ENCODE peak calls at places on chromosomes 16 and 17, in ten cellular contexts. K, V, J, Q, R, M, X, L, U and S are unnamed samples. For H3K4me1 and H3K36me3, the result is how much of the 10 kb centered on the place peaks cover.

GRCh38 chr16:84453061-84453752 is 51.3 kb downstream of the MEAK7 start:
- DNase-seq in U (no peak), J (peak), X (no peak), L (no peak), Q (no peak), M (no peak), K (no peak), R (no peak), V (no peak), S (no peak)

GRCh38 chr16:3182608-3183444 is 5.2 kb upstream of the OR1F1 start:
- DNase-seq in M (peak), K (no peak), R (no peak), U (peak), Q (peak), V (peak), X (peak), J (no peak), L (no peak), S (peak)

GRCh38 chr16:4081577-4082021 is 34.6 kb downstream of the ADCY9 start:
- DNase-seq in M (no peak), J (no peak), R (no peak), L (no peak), K (peak), V (no peak), X (peak), U (peak), Q (peak), S (peak)

GRCh38 chr17:45063198-45063597 is 2.1 kb downstream of the NMT1 start:
- DNase-seq in Q (no peak), K (no peak), V (no peak), U (no peak), L (no peak), R (no peak), M (no peak), J (no peak), X (peak), S (no peak)

GRCh38 chr16:74455619-74456289 is 34.5 kb upstream of the CLEC18B start:
- DNase-seq in X (peak), L (no peak), R (no peak), K (no peak), J (no peak), Q (no peak), U (no peak), M (no peak), V (peak), S (no peak)

GRCh38 chr16:56915311-56916105 is 16.4 kb upstream of the HERPUD1 start:
- DNase-seq in K (no peak), R (peak), U (no peak), X (no peak), M (no peak), J (no peak), Q (no peak), V (no peak), L (no peak), S (no peak)

GRCh38 chr17:39717660-39718059 is 12.7 kb downstream of the MIEN1 start:
- DNase-seq in K (no peak), M (no peak), X (no peak), U (no peak), V (no peak), L (no peak), R (no peak), Q (no peak), J (no peak), S (no peak)

GRCh38 chr16:714558-715447 is at the start of gene METRN:
- DNase-seq in K (peak), X (peak), U (peak), J (peak), L (peak), M (peak), V (peak), R (peak), Q (peak), S (peak)

GRCh38 chr16:88593489-88593888 is 23.3 kb downstream of the ZC3H18 start:
- DNase-seq in L (no peak), K (no peak), U (no peak), V (no peak), J (no peak), M (no peak), X (no peak), Q (no peak), R (no peak), S (no peak)

GRCh38 chr17:42744283-42744805 is 496 bp downstream of the EZH1 start:
- DNase-seq in L (peak), X (peak), Q (peak), U (peak), K (peak), M (peak), R (peak), J (peak), V (peak), S (peak)

GRCh38 chr16:89922477-89922883 is 662 bp upstream of the TUBB3 start:
- DNase-seq in R (no peak), U (no peak), Q (no peak), J (peak), X (peak), L (peak), V (peak), K (peak), M (peak), S (no peak)

GRCh38 chr17:58172369-58173071 is 5.7 kb downstream of the OR4D2 start:
- DNase-seq in V (peak), R (no peak), X (peak), K (no peak), Q (peak), M (no peak), U (peak), L (no peak), J (no peak), S (peak)

GRCh38 chr16:79814124-79814523 is 213.6 kb upstream of the MAF start:
- DNase-seq in V (peak), X (no peak), Q (no peak), R (no peak), M (no peak), L (no peak), J (no peak), U (no peak), K (no peak), S (no peak)

GRCh38 chr16:46914556-46915201 is 30.5 kb downstream of the GPT2 start:
- DNase-seq in Q (no peak), K (no peak), M (no peak), X (no peak), U (no peak), L (no peak), R (no peak), V (no peak), J (no peak), S (no peak)

GRCh38 chr16:88885693-88886253 is 19.3 kb upstream of the PABPN1L start:
- DNase-seq in U (no peak), L (no peak), J (no peak), K (no peak), X (no peak), Q (no peak), M (no peak), V (no peak), R (no peak), S (no peak)

GRCh38 chr16:63749256-63749655 is 1372.6 kb downstream of the CDH11 start:
- DNase-seq in X (no peak), K (no peak), R (no peak), M (no peak), L (no peak), V (no peak), Q (no peak), J (no peak), U (no peak), S (no peak)

GRCh38 chr16:10965440-10966039 is 21.2 kb downstream of the CLEC16A start:
- DNase-seq in J (no peak), U (no peak), L (no peak), M (no peak), R (no peak), K (no peak), V (no peak), X (no peak), Q (no peak), S (peak)

GRCh38 chr17:60224064-60224463 is 74.3 kb downstream of the CA4 start:
- DNase-seq in R (no peak), Q (no peak), X (peak), U (no peak), M (no peak), K (no peak), J (no peak), V (no peak), L (no peak), S (no peak)

GRCh38 chr16:54460254-54460860 is 173.8 kb upstream of the IRX3 start:
- DNase-seq in R (no peak), X (peak), M (no peak), V (no peak), J (no peak), K (no peak), Q (no peak), L (no peak), U (no peak), S (no peak)

GRCh38 chr17:81685108-81685507 is 1.3 kb downstream of the HGS start:
- DNase-seq in Q (no peak), J (no peak), M (no peak), R (no peak), X (peak), U (peak), V (peak), K (no peak), L (no peak), S (no peak)

GRCh38 chr16:81703177-81704155 is 75.6 kb upstream of the PLCG2 start:
- DNase-seq in Q (no peak), X (peak), M (no peak), U (no peak), V (peak), L (no peak), R (no peak), K (peak), J (peak), S (no peak)

GRCh38 chr17:21194688-21195087 is 19.3 kb downstream of the TMEM11 start:
- DNase-seq in K (peak), U (no peak), J (no peak), X (peak), V (no peak), Q (no peak), R (no peak), L (no peak), M (no peak), S (no peak)

GRCh38 chr16:55464375-55464774 is 14.6 kb upstream of the MMP2 start:
- DNase-seq in V (no peak), U (no peak), L (no peak), Q (no peak), K (no peak), J (no peak), X (no peak), M (no peak), R (no peak), S (no peak)

GRCh38 chr17:30395398-30396022 is 16.8 kb downstream of the CPD start:
- DNase-seq in K (no peak), Q (no peak), M (no peak), U (no peak), L (no peak), X (no peak), J (no peak), V (no peak), R (no peak), S (no peak)

GRCh38 chr17:57408064-57408811 is 151.9 kb downstream of the MSI2 start:
- DNase-seq in U (peak), Q (peak), V (no peak), L (no peak), M (peak), R (no peak), J (no peak), K (no peak), X (no peak), S (peak)

DNA sequence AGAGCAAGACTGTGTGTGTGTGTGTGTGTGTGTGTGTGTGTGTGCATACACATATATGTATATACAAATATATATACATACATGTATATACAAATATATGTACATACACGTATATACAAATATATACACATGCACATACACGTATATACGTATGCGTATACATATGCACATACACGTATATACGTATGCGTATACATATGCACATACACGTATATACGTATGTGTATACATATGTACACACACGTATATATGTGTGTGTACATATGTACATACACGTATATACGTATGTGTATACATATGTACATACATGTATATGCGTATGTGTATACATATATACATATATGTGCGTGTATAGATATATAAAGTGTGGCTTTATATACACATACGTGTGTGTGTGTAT is 31.4 kb downstream of the SPHK1 start:
- DNase-seq in L (no peak), R (no peak), J (no peak), Q (no peak), U (no peak), M (no peak), K (no peak), V (no peak), X (no peak), S (no peak)
- H3K4me1 ChIP-seq in L (under half), R (under half), J (under half), Q (under half), U (under half), M (under half), K (under half), V (under half), X (under half), S (under half)

GRCh38 chr17:737561-738113 is 5.2 kb downstream of the TLCD3A start:
- DNase-seq in V (peak), J (no peak), M (no peak), L (no peak), Q (no peak), K (no peak), X (no peak), U (no peak), R (no peak), S (no peak)
- H3K36me3 ChIP-seq in V (under half), J (under half), M (under half), L (under half), Q (under half), K (under half), X (under half), U (under half), R (under half), S (under half)

DNA sequence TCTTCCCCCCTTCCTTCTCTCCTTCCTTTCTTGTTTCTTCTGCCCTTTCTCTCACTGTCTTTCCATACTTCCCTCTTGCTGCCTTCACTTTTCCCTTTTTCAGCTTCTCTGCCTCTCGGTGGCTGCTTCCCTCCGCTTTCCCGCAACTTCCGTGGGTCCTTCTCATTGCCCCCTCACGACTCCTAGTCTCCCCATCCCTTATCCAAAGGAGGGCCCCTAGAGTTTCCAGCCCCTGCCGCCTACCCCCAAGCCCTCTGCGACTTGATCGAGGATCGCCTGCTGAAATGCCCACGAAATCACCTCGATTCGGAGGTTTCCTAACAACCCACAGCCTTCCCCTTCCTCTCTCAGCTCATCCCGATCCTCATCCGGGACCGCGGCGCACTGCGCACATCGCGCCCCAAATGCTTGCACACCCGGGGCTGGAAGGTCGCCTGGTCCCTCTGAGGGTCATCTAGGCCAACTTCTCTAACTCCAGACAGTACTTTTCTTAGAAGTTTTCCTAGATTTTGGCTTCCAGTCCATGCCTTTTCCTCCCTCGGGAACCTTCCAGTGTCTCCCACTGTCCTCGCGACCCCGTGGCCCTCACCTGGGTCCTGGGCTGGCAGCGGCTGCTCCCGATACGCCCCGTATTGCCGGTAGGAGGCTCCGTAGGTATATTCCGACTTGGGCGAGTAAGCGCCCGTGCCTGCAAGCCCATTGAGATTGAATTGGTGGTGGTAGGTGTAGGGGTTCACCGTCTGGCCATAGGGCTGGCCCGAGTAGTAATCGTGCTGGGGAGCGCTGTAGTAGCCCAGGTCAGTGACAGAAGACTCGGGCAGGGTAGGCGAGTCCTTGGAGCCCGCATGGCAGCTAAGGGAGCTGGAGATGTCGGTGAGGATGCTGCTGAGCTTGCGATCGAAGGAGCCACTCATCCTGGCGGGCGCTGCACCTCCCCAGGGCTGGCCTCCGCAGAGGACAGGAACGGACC is 654 bp downstream of the DLX3 start:
- DNase-seq in R (no peak), L (no peak), X (peak), V (no peak), M (no peak), U (no peak), K (no peak), Q (no peak), J (peak), S (no peak)
- H3K27ac ChIP-seq in R (no peak), L (no peak), X (no peak), V (no peak), M (no peak), U (no peak), K (no peak), Q (no peak), J (no peak), S (no peak)

DNA sequence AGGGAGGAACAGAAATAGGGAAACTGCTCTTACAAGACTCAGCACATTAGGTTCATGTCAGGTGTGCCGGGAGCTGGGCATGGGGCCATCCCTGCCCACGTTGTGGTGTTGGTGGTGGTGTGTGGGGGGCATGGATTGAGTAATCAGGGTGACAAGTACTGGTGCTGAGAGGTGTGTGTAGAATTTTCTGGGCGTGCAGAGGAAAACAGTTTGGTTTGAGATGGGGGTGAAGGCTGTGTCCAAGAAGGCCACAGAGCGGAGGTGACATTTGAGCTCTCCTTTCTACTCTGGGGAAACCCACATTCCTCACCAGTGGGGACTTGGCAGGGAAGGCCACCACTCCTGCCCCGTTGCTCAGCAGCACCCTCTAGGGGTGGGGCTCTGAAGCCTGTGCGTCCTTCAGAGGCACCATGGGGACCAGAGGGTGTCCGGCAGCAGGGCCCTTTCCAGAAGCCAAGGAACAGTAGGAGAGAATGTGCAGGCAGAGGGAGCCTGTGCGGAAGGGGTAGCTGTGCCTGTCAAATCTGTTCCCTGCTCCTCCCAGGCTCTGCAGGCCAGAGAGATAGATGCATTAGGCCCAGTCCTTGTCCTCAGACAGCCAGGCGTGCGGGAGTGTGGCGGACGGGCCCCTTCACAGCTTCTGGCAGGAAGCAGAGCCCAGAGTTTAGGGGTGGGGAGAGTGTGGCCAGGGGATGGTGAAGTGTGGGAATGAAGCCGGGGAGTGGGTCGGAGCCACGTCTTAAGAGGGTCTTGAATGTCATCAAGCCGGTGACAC is 48.7 kb upstream of the GSE1 start:
- DNase-seq in X (no peak), Q (no peak), J (peak), M (peak), U (no peak), V (peak), K (no peak), R (no peak), L (no peak), S (no peak)
- H3K4me1 ChIP-seq in X (under half), Q (under half), J (half or more), M (half or more), U (under half), V (under half), K (under half), R (under half), L (under half), S (under half)

DNA sequence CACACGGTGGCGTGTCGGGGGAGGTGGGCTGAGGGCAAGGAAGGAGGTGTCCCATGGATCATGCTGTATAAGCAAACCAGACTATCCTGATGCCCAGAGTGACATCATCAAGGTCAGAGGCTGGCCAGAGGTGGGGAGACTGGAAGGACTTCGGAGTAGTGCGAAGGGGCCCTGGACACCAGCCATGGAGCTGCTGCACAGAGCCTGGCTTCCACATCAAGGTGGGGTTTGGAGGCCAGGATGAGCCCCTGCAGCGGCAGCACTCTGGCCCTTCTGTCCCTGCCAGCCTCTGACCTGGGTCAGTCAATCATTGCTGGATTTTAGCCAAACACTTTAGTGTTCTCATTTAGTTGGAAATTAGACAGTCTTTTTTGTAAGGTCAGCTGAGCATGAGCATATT is 34.8 kb downstream of the MED13 start:
- DNase-seq in K (no peak), U (no peak), L (no peak), Q (no peak), M (no peak), X (no peak), J (no peak), V (no peak), R (no peak), S (no peak)
- H3K36me3 ChIP-seq in K (half or more), U (under half), L (half or more), Q (under half), M (under half), X (half or more), J (half or more), V (under half), R (under half), S (half or more)

DNA sequence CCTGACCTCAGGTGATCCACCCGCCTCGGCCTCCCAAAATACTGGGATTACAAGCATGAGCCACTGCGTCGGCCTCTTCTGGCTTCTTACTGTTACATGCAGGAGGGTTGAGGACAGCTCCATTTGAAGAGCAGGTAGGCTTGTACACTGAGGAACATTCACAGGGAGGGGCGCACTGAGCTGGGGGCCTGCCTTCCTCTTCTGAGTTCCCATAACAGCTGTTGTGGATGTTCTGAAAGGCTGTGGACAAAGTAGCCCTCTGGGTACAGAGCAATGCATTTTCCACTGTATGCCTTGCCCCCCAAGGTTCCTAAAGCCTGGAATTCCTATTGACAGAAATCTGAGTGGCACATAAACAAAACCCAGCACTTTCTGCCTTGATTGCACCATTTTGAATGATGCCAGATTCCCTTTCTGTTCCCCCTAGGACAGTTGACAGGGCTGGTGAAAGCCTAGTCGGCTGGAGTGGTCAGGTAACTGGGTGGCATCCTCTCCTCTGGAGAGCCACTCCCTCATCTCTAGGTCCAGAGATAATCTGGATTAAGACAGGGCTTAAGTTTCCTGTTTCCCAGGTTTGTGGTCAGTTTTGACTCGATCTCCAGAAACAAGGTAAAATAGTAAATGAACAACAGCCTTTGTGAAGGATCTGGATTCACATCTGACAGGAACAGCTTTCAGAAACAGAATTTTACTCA is 1.4 kb upstream of the CDK5R1 start:
- DNase-seq in Q (no peak), L (no peak), R (no peak), K (no peak), U (no peak), M (no peak), V (no peak), J (peak), X (no peak), S (no peak)
- H3K27ac ChIP-seq in Q (no peak), L (peak), R (peak), K (peak), U (no peak), M (peak), V (no peak), J (peak), X (no peak), S (no peak)